ENCODE peak calls at places on chromosomes 3 and 15, in seven cellular contexts. One of them, this sample, is unnamed. For H3K4me1, the result is how much of the 10 kb centered on the place peaks cover.

GRCh38 chr15:33844597-33844996 is 123.7 kb upstream of the CHRM5 start:
- DNase-seq in cardiac muscle cell: no peak
- DNase-seq in OCI-LY7: no peak
- DNase-seq in neural progenitor cell: no peak
- DNase-seq in Peyer's patch: no peak
- DNase-seq in GM23338: no peak
- DNase-seq in thoracic aorta: no peak
- DNase-seq in this sample: no peak

GRCh38 chr3:38563070-38563901 is 67.1 kb downstream of the EXOG start:
- DNase-seq in GM23338: no peak
- DNase-seq in cardiac muscle cell: no peak
- DNase-seq in thoracic aorta: no peak
- DNase-seq in neural progenitor cell: no peak
- DNase-seq in Peyer's patch: peak
- DNase-seq in OCI-LY7: no peak
- DNase-seq in this sample: no peak

GRCh38 chr3:121649645-121650044 is 11.1 kb downstream of the HCLS1 start:
- DNase-seq in GM23338: no peak
- DNase-seq in Peyer's patch: no peak
- DNase-seq in cardiac muscle cell: no peak
- DNase-seq in thoracic aorta: no peak
- DNase-seq in neural progenitor cell: no peak
- DNase-seq in OCI-LY7: no peak
- DNase-seq in this sample: peak

GRCh38 chr3:132721479-132722164 is 587 bp downstream of the NPHP3 start:
- DNase-seq in Peyer's patch: peak
- DNase-seq in OCI-LY7: no peak
- DNase-seq in thoracic aorta: peak
- DNase-seq in neural progenitor cell: peak
- DNase-seq in cardiac muscle cell: peak
- DNase-seq in GM23338: peak
- DNase-seq in this sample: peak

GRCh38 chr15:77599899-77600298 is 32.8 kb downstream of the LINGO1 start:
- DNase-seq in Peyer's patch: peak
- DNase-seq in thoracic aorta: no peak
- DNase-seq in OCI-LY7: peak
- DNase-seq in neural progenitor cell: peak
- DNase-seq in GM23338: peak
- DNase-seq in cardiac muscle cell: peak
- DNase-seq in this sample: no peak

GRCh38 chr15:80556694-80557367 is 138.3 kb upstream of the ABHD17C start:
- DNase-seq in cardiac muscle cell: peak
- DNase-seq in GM23338: no peak
- DNase-seq in neural progenitor cell: no peak
- DNase-seq in Peyer's patch: no peak
- DNase-seq in OCI-LY7: no peak
- DNase-seq in thoracic aorta: no peak
- DNase-seq in this sample: no peak

GRCh38 chr15:79179108-79179561 is 88.6 kb upstream of the RASGRF1 start:
- DNase-seq in OCI-LY7: no peak
- DNase-seq in thoracic aorta: no peak
- DNase-seq in Peyer's patch: no peak
- DNase-seq in neural progenitor cell: no peak
- DNase-seq in GM23338: peak
- DNase-seq in cardiac muscle cell: no peak
- DNase-seq in this sample: peak

GRCh38 chr15:78272776-78273175 is 8.4 kb downstream of the DNAJA4 start:
- DNase-seq in GM23338: no peak
- DNase-seq in OCI-LY7: no peak
- DNase-seq in Peyer's patch: no peak
- DNase-seq in thoracic aorta: no peak
- DNase-seq in neural progenitor cell: no peak
- DNase-seq in cardiac muscle cell: no peak
- DNase-seq in this sample: no peak

GRCh38 chr3:193800138-193801043 is 207.4 kb downstream of the OPA1 start:
- DNase-seq in OCI-LY7: no peak
- DNase-seq in thoracic aorta: no peak
- DNase-seq in cardiac muscle cell: no peak
- DNase-seq in GM23338: no peak
- DNase-seq in Peyer's patch: no peak
- DNase-seq in neural progenitor cell: no peak
- DNase-seq in this sample: no peak

GRCh38 chr3:170572665-170573253 is 13.1 kb downstream of the SLC7A14 start:
- DNase-seq in neural progenitor cell: no peak
- DNase-seq in OCI-LY7: no peak
- DNase-seq in thoracic aorta: no peak
- DNase-seq in GM23338: no peak
- DNase-seq in cardiac muscle cell: no peak
- DNase-seq in Peyer's patch: no peak
- DNase-seq in this sample: peak

GRCh38 chr3:155497930-155498647 is 204.6 kb upstream of the STRIT1 start:
- DNase-seq in GM23338: no peak
- DNase-seq in Peyer's patch: no peak
- DNase-seq in OCI-LY7: no peak
- DNase-seq in cardiac muscle cell: no peak
- DNase-seq in neural progenitor cell: no peak
- DNase-seq in thoracic aorta: no peak
- DNase-seq in this sample: peak

GRCh38 chr3:124351430-124352142 is 359.7 kb upstream of the ROPN1 start:
- DNase-seq in thoracic aorta: no peak
- DNase-seq in cardiac muscle cell: peak
- DNase-seq in GM23338: peak
- DNase-seq in OCI-LY7: peak
- DNase-seq in neural progenitor cell: peak
- DNase-seq in Peyer's patch: peak
- DNase-seq in this sample: peak

GRCh38 chr3:187120324-187120723 is 19.0 kb downstream of the RPL39L start:
- DNase-seq in Peyer's patch: no peak
- DNase-seq in neural progenitor cell: no peak
- DNase-seq in GM23338: no peak
- DNase-seq in OCI-LY7: no peak
- DNase-seq in thoracic aorta: no peak
- DNase-seq in cardiac muscle cell: no peak
- DNase-seq in this sample: no peak

GRCh38 chr3:47984089-47984759 is 32.0 kb downstream of the MAP4 start:
- DNase-seq in cardiac muscle cell: no peak
- DNase-seq in GM23338: no peak
- DNase-seq in neural progenitor cell: no peak
- DNase-seq in thoracic aorta: peak
- DNase-seq in Peyer's patch: no peak
- DNase-seq in OCI-LY7: no peak
- DNase-seq in this sample: peak

GRCh38 chr3:152269423-152270144 is 855 bp downstream of the MBNL1 start:
- DNase-seq in Peyer's patch: peak
- DNase-seq in cardiac muscle cell: peak
- DNase-seq in neural progenitor cell: peak
- DNase-seq in OCI-LY7: peak
- DNase-seq in GM23338: peak
- DNase-seq in thoracic aorta: peak
- DNase-seq in this sample: peak

GRCh38 chr3:110227987-110228386 is 843.6 kb upstream of the NECTIN3 start:
- DNase-seq in OCI-LY7: no peak
- DNase-seq in thoracic aorta: no peak
- DNase-seq in neural progenitor cell: no peak
- DNase-seq in GM23338: no peak
- DNase-seq in cardiac muscle cell: no peak
- DNase-seq in Peyer's patch: no peak
- DNase-seq in this sample: no peak

GRCh38 chr3:136193273-136194043 is 2.7 kb downstream of the MSL2 start:
- DNase-seq in OCI-LY7: peak
- DNase-seq in cardiac muscle cell: peak
- DNase-seq in thoracic aorta: no peak
- DNase-seq in neural progenitor cell: no peak
- DNase-seq in GM23338: no peak
- DNase-seq in Peyer's patch: no peak
- DNase-seq in this sample: no peak

GRCh38 chr3:135449046-135449445 is 516.5 kb upstream of the PPP2R3A start:
- DNase-seq in thoracic aorta: no peak
- DNase-seq in neural progenitor cell: no peak
- DNase-seq in Peyer's patch: no peak
- DNase-seq in cardiac muscle cell: no peak
- DNase-seq in OCI-LY7: no peak
- DNase-seq in GM23338: no peak
- DNase-seq in this sample: no peak

GRCh38 chr15:42065478-42065877 is 28.9 kb downstream of the PLA2G4D start:
- DNase-seq in cardiac muscle cell: no peak
- DNase-seq in Peyer's patch: no peak
- DNase-seq in OCI-LY7: no peak
- DNase-seq in thoracic aorta: no peak
- DNase-seq in GM23338: no peak
- DNase-seq in neural progenitor cell: no peak
- DNase-seq in this sample: no peak

GRCh38 chr3:99875925-99876781 is 58.5 kb downstream of the CMSS1 start:
- DNase-seq in thoracic aorta: no peak
- DNase-seq in OCI-LY7: no peak
- DNase-seq in Peyer's patch: peak
- DNase-seq in cardiac muscle cell: peak
- DNase-seq in GM23338: peak
- DNase-seq in neural progenitor cell: peak
- DNase-seq in this sample: peak

GRCh38 chr3:73255609-73256029 is 194.2 kb downstream of the EBLN2 start:
- DNase-seq in GM23338: no peak
- DNase-seq in OCI-LY7: no peak
- DNase-seq in thoracic aorta: no peak
- DNase-seq in neural progenitor cell: no peak
- DNase-seq in cardiac muscle cell: peak
- DNase-seq in Peyer's patch: peak
- DNase-seq in this sample: peak

GRCh38 chr3:10551821-10552630 is 46.6 kb upstream of the ATP2B2 start:
- DNase-seq in OCI-LY7: no peak
- DNase-seq in cardiac muscle cell: no peak
- DNase-seq in thoracic aorta: no peak
- DNase-seq in Peyer's patch: peak
- DNase-seq in GM23338: no peak
- DNase-seq in neural progenitor cell: no peak
- DNase-seq in this sample: peak

GRCh38 chr15:85727068-85727467 is 67.7 kb downstream of the KLHL25 start:
- DNase-seq in thoracic aorta: no peak
- DNase-seq in OCI-LY7: no peak
- DNase-seq in neural progenitor cell: no peak
- DNase-seq in GM23338: no peak
- DNase-seq in cardiac muscle cell: no peak
- DNase-seq in Peyer's patch: peak
- DNase-seq in this sample: peak

DNA sequence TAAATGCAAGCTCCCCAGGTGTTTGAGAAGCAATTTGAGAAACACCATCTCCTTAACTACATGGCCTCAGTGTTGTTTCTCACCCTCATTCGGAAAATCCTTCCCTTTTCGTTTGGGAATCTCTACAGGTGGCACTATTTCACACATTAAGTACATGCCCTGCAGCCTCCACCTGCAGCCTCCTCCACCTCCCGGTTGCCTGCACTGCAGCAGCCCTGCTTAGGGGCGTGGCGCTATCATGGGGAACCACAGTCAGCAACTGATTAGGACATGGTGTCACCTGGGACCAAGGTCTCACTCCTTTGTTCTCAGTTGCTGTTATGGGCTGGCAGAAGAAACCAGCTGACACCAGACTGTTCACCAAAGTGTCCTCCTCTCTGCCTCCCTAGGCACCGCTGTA is 11.7 kb upstream of the ZNF774 start:
- DNase-seq in Peyer's patch: peak
- DNase-seq in cardiac muscle cell: no peak
- DNase-seq in neural progenitor cell: no peak
- DNase-seq in GM23338: peak
- DNase-seq in thoracic aorta: no peak
- DNase-seq in OCI-LY7: peak
- DNase-seq in this sample: no peak
- TF ChIP-seq CTCF in Peyer's patch: no peak
- TF ChIP-seq CTCF in cardiac muscle cell: no peak
- TF ChIP-seq CTCF in neural progenitor cell: no peak
- TF ChIP-seq CTCF in GM23338: peak
- TF ChIP-seq CTCF in thoracic aorta: no peak
- TF ChIP-seq CTCF in OCI-LY7: peak
- TF ChIP-seq CTCF in this sample: peak

GRCh38 chr3:45551214-45552010 is 43.1 kb upstream of the LIMD1 start:
- DNase-seq in OCI-LY7: no peak
- DNase-seq in cardiac muscle cell: no peak
- DNase-seq in GM23338: no peak
- DNase-seq in Peyer's patch: peak
- DNase-seq in thoracic aorta: peak
- DNase-seq in neural progenitor cell: no peak
- DNase-seq in this sample: peak
- H3K4me1 ChIP-seq in OCI-LY7: under half
- H3K4me1 ChIP-seq in cardiac muscle cell: under half
- H3K4me1 ChIP-seq in GM23338: under half
- H3K4me1 ChIP-seq in Peyer's patch: under half
- H3K4me1 ChIP-seq in thoracic aorta: under half
- H3K4me1 ChIP-seq in neural progenitor cell: under half
- H3K4me1 ChIP-seq in this sample: under half

DNA sequence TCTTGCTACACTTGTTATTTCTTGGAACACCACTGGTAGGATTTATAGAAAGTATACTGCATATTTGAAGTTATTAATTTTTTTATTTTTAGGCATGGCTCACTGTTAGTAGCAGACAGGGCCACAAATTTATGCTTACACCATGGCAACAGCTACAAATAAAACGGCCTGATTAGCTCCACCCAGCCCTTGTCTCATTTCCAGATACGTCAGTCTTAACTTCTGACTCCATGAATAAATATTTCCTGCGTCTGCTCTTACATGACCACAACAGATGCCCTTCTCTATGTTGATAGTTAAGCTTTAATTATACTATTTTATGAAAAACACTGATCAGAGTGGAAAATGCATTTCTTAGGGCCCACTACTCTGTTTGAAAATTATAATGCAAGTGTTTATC is 62.3 kb upstream of the CPOX start:
- DNase-seq in Peyer's patch: no peak
- DNase-seq in GM23338: no peak
- DNase-seq in neural progenitor cell: no peak
- DNase-seq in cardiac muscle cell: no peak
- DNase-seq in OCI-LY7: no peak
- DNase-seq in thoracic aorta: no peak
- DNase-seq in this sample: peak
- TF ChIP-seq CTCF in Peyer's patch: no peak
- TF ChIP-seq CTCF in GM23338: no peak
- TF ChIP-seq CTCF in neural progenitor cell: no peak
- TF ChIP-seq CTCF in cardiac muscle cell: no peak
- TF ChIP-seq CTCF in OCI-LY7: no peak
- TF ChIP-seq CTCF in thoracic aorta: no peak
- TF ChIP-seq CTCF in this sample: no peak

GRCh38 chr15:75674366-75674765 is 26.7 kb downstream of the SNX33 start:
- DNase-seq in cardiac muscle cell: no peak
- DNase-seq in OCI-LY7: no peak
- DNase-seq in neural progenitor cell: no peak
- DNase-seq in thoracic aorta: no peak
- DNase-seq in GM23338: no peak
- DNase-seq in Peyer's patch: no peak
- DNase-seq in this sample: no peak

GRCh38 chr15:75673426-75674247 is 25.9 kb downstream of the SNX33 start:
- DNase-seq in neural progenitor cell: no peak
- DNase-seq in cardiac muscle cell: no peak
- DNase-seq in thoracic aorta: peak
- DNase-seq in GM23338: no peak
- DNase-seq in Peyer's patch: peak
- DNase-seq in OCI-LY7: no peak
- DNase-seq in this sample: no peak

GRCh38 chr15:75675579-75676404 is 28.1 kb downstream of the SNX33 start:
- DNase-seq in GM23338: no peak
- DNase-seq in Peyer's patch: no peak
- DNase-seq in OCI-LY7: no peak
- DNase-seq in neural progenitor cell: no peak
- DNase-seq in thoracic aorta: no peak
- DNase-seq in cardiac muscle cell: no peak
- DNase-seq in this sample: no peak

GRCh38 chr15:75677601-75678323 is 30.1 kb downstream of the SNX33 start:
- DNase-seq in neural progenitor cell: peak
- DNase-seq in Peyer's patch: no peak
- DNase-seq in thoracic aorta: no peak
- DNase-seq in OCI-LY7: no peak
- DNase-seq in cardiac muscle cell: no peak
- DNase-seq in GM23338: no peak
- DNase-seq in this sample: no peak

GRCh38 chr15:75676688-75677475 is 29.2 kb downstream of the SNX33 start:
- DNase-seq in thoracic aorta: no peak
- DNase-seq in OCI-LY7: no peak
- DNase-seq in cardiac muscle cell: no peak
- DNase-seq in GM23338: no peak
- DNase-seq in neural progenitor cell: no peak
- DNase-seq in Peyer's patch: no peak
- DNase-seq in this sample: no peak
- H3K4me1 ChIP-seq in thoracic aorta: half or more
- H3K4me1 ChIP-seq in OCI-LY7: under half
- H3K4me1 ChIP-seq in cardiac muscle cell: under half
- H3K4me1 ChIP-seq in GM23338: under half
- H3K4me1 ChIP-seq in neural progenitor cell: under half
- H3K4me1 ChIP-seq in Peyer's patch: under half
- H3K4me1 ChIP-seq in this sample: under half